ENCODE peak calls at places on chromosomes 6 and 20, in six cellular contexts. One of them, this sample, is unnamed.

GRCh38 chr6:30213999-30214982 is 1.1 kb upstream of the TRIM26 start:
- DNase-seq in body of pancreas: peak; percentile 88
- DNase-seq in GM23338: peak; percentile 77
- DNase-seq in hypothalamus: peak; percentile 84
- DNase-seq in pancreas: peak; percentile 85
- DNase-seq in SHP77: no peak
- DNase-seq in this sample: peak; percentile 61

GRCh38 chr20:50017160-50017559 is 34.4 kb downstream of the SNAI1 start:
- DNase-seq in body of pancreas: no peak
- DNase-seq in GM23338: no peak
- DNase-seq in hypothalamus: no peak
- DNase-seq in pancreas: no peak
- DNase-seq in SHP77: no peak
- DNase-seq in this sample: no peak

GRCh38 chr6:134175532-134176282 is 123.3 kb upstream of the SLC2A12 start:
- DNase-seq in body of pancreas: peak; percentile 84
- DNase-seq in GM23338: peak; percentile 63
- DNase-seq in hypothalamus: peak; percentile 59
- DNase-seq in pancreas: peak; percentile 87
- DNase-seq in SHP77: no peak
- DNase-seq in this sample: peak; percentile 65

GRCh38 chr6:29474996-29475395 is 12.8 kb downstream of the MAS1L start:
- DNase-seq in body of pancreas: no peak
- DNase-seq in GM23338: no peak
- DNase-seq in hypothalamus: no peak
- DNase-seq in pancreas: no peak
- DNase-seq in SHP77: no peak
- DNase-seq in this sample: no peak

GRCh38 chr6:17600527-17601388 is 656 bp downstream of the FAM8A1 start:
- DNase-seq in body of pancreas: peak; percentile 75
- DNase-seq in GM23338: peak; percentile 61
- DNase-seq in hypothalamus: peak; percentile 52
- DNase-seq in pancreas: peak; percentile 76
- DNase-seq in SHP77: no peak
- DNase-seq in this sample: peak; percentile 24

GRCh38 chr6:3625980-3626533 is 125.5 kb downstream of the PXDC1 start:
- DNase-seq in body of pancreas: no peak
- DNase-seq in GM23338: no peak
- DNase-seq in hypothalamus: no peak
- DNase-seq in pancreas: no peak
- DNase-seq in SHP77: no peak
- DNase-seq in this sample: no peak

GRCh38 chr20:48102076-48102787 is 317.0 kb upstream of the SULF2 start:
- DNase-seq in body of pancreas: no peak
- DNase-seq in GM23338: no peak
- DNase-seq in hypothalamus: no peak
- DNase-seq in pancreas: no peak
- DNase-seq in SHP77: no peak
- DNase-seq in this sample: no peak

GRCh38 chr6:139187489-139187888 is 52.6 kb downstream of the HECA start:
- DNase-seq in body of pancreas: no peak
- DNase-seq in GM23338: no peak
- DNase-seq in hypothalamus: no peak
- DNase-seq in pancreas: no peak
- DNase-seq in SHP77: no peak
- DNase-seq in this sample: no peak

GRCh38 chr6:16402501-16402900 is 164.1 kb downstream of the GMPR start:
- DNase-seq in body of pancreas: no peak
- DNase-seq in GM23338: no peak
- DNase-seq in hypothalamus: no peak
- DNase-seq in pancreas: no peak
- DNase-seq in SHP77: no peak
- DNase-seq in this sample: no peak

GRCh38 chr6:117938324-117938995 is 31.4 kb downstream of the SLC35F1 start:
- DNase-seq in body of pancreas: peak; percentile 8
- DNase-seq in GM23338: peak; percentile 43
- DNase-seq in hypothalamus: no peak
- DNase-seq in pancreas: peak; percentile 19
- DNase-seq in SHP77: no peak
- DNase-seq in this sample: no peak

GRCh38 chr6:134482585-134483346 is 164.9 kb upstream of the SGK1 start:
- DNase-seq in body of pancreas: no peak
- DNase-seq in GM23338: no peak
- DNase-seq in hypothalamus: no peak
- DNase-seq in pancreas: no peak
- DNase-seq in SHP77: no peak
- DNase-seq in this sample: peak; percentile 46

GRCh38 chr6:33192671-33193602 is 670 bp upstream of the COL11A2 start:
- DNase-seq in body of pancreas: peak; percentile 59
- DNase-seq in GM23338: peak; percentile 68
- DNase-seq in hypothalamus: peak; percentile 80
- DNase-seq in pancreas: peak; percentile 61
- DNase-seq in SHP77: no peak
- DNase-seq in this sample: no peak

GRCh38 chr6:125784365-125784764 is 6.4 kb upstream of the NCOA7 start:
- DNase-seq in body of pancreas: no peak
- DNase-seq in GM23338: no peak
- DNase-seq in hypothalamus: no peak
- DNase-seq in pancreas: no peak
- DNase-seq in SHP77: no peak
- DNase-seq in this sample: no peak

GRCh38 chr20:19609642-19610223 is 148.3 kb upstream of the RIN2 start:
- DNase-seq in body of pancreas: no peak
- DNase-seq in GM23338: no peak
- DNase-seq in hypothalamus: no peak
- DNase-seq in pancreas: no peak
- DNase-seq in SHP77: no peak
- DNase-seq in this sample: no peak

GRCh38 chr20:19602660-19603389 is 155.2 kb upstream of the RIN2 start:
- DNase-seq in body of pancreas: no peak
- DNase-seq in GM23338: no peak
- DNase-seq in hypothalamus: no peak
- DNase-seq in pancreas: no peak
- DNase-seq in SHP77: no peak
- DNase-seq in this sample: no peak

GRCh38 chr6:25670793-25671513 is 18.9 kb downstream of the SCGN start:
- DNase-seq in body of pancreas: no peak
- DNase-seq in GM23338: peak; percentile 28
- DNase-seq in hypothalamus: no peak
- DNase-seq in pancreas: no peak
- DNase-seq in SHP77: no peak
- DNase-seq in this sample: no peak

GRCh38 chr6:88008411-88008810 is 39.2 kb upstream of the SPACA1 start:
- DNase-seq in body of pancreas: no peak
- DNase-seq in GM23338: no peak
- DNase-seq in hypothalamus: no peak
- DNase-seq in pancreas: no peak
- DNase-seq in SHP77: no peak
- DNase-seq in this sample: no peak

This sample was measured in gastrocnemius medialis.